ENCODE peak calls at places on chromosomes 5 and 9, in four cellular contexts. One of them, this sample, is unnamed.
A peak's percentile ranks its signal among the peaks of the same experiment; 100 is the strongest.

GRCh38 chr5:124599048-124599973 is 147.1 kb downstream of the ZNF608 start:
- DNase-seq in thoracic aorta: no peak
- DNase-seq in AG10803: peak; percentile 72
- DNase-seq in MCF 10A: peak; percentile 45
- DNase-seq in this sample: peak; percentile 36

GRCh38 chr9:123335227-123335985 is 20.6 kb upstream of the CRB2 start:
- DNase-seq in thoracic aorta: no peak
- DNase-seq in AG10803: peak; percentile 86
- DNase-seq in MCF 10A: no peak
- DNase-seq in this sample: no peak

GRCh38 chr9:108117775-108118174 is 628.2 kb upstream of the KLF4 start:
- DNase-seq in thoracic aorta: no peak
- DNase-seq in AG10803: peak; percentile 16
- DNase-seq in MCF 10A: no peak
- DNase-seq in this sample: no peak

GRCh38 chr9:137178201-137178938 is 6.5 kb upstream of the TMEM210 start:
- DNase-seq in thoracic aorta: no peak
- DNase-seq in AG10803: no peak
- DNase-seq in MCF 10A: no peak
- DNase-seq in this sample: no peak

GRCh38 chr5:170313344-170313743 is 15.8 kb upstream of the LCP2 start:
- DNase-seq in thoracic aorta: no peak
- DNase-seq in AG10803: no peak
- DNase-seq in MCF 10A: no peak
- DNase-seq in this sample: no peak

GRCh38 chr9:28782630-28783029 is 1209.3 kb upstream of the C9orf72 start:
- DNase-seq in thoracic aorta: no peak
- DNase-seq in AG10803: no peak
- DNase-seq in MCF 10A: peak; percentile 84
- DNase-seq in this sample: no peak

GRCh38 chr9:3931058-3931457 is 368.8 kb downstream of the GLIS3 start:
- DNase-seq in thoracic aorta: no peak
- DNase-seq in AG10803: no peak
- DNase-seq in MCF 10A: no peak
- DNase-seq in this sample: no peak

GRCh38 chr9:124256517-124257069 is 1.2 kb upstream of the NEK6 start:
- DNase-seq in thoracic aorta: no peak
- DNase-seq in AG10803: peak; percentile 95
- DNase-seq in MCF 10A: peak; percentile 50
- DNase-seq in this sample: no peak

GRCh38 chr5:138370537-138370936 is 18.1 kb downstream of the KDM3B start:
- DNase-seq in thoracic aorta: no peak
- DNase-seq in AG10803: peak; percentile 54
- DNase-seq in MCF 10A: no peak
- DNase-seq in this sample: no peak

GRCh38 chr9:95336281-95336680 is 18.8 kb upstream of the FANCC start:
- DNase-seq in thoracic aorta: no peak
- DNase-seq in AG10803: no peak
- DNase-seq in MCF 10A: no peak
- DNase-seq in this sample: no peak

GRCh38 chr5:75729321-75729720 is 12.1 kb upstream of the POC5 start:
- DNase-seq in thoracic aorta: no peak
- DNase-seq in AG10803: no peak
- DNase-seq in MCF 10A: no peak
- DNase-seq in this sample: peak; percentile 42

GRCh38 chr9:83116026-83116425 is 53.1 kb upstream of the RASEF start:
- DNase-seq in thoracic aorta: no peak
- DNase-seq in AG10803: no peak
- DNase-seq in MCF 10A: no peak
- DNase-seq in this sample: no peak

GRCh38 chr5:165616550-165617430 is 2111.4 kb downstream of the MAT2B start:
- DNase-seq in thoracic aorta: no peak
- DNase-seq in AG10803: no peak
- DNase-seq in MCF 10A: peak; percentile 74
- DNase-seq in this sample: no peak

GRCh38 chr5:31854625-31855526 is 215.9 kb downstream of the PDZD2 start:
- DNase-seq in thoracic aorta: no peak
- DNase-seq in AG10803: peak; percentile 3
- DNase-seq in MCF 10A: peak; percentile 69
- DNase-seq in this sample: no peak

GRCh38 chr5:150836064-150836463 is 10.3 kb upstream of the IRGM start:
- DNase-seq in thoracic aorta: no peak
- DNase-seq in AG10803: no peak
- DNase-seq in MCF 10A: no peak
- DNase-seq in this sample: no peak

GRCh38 chr5:107670927-107671741 is at the start of gene EFNA5:
- DNase-seq in thoracic aorta: no peak
- DNase-seq in AG10803: peak; percentile 33
- DNase-seq in MCF 10A: peak; percentile 57
- DNase-seq in this sample: peak; percentile 64

GRCh38 chr5:102589661-102590060 is 90.9 kb upstream of the SLCO6A1 start:
- DNase-seq in thoracic aorta: no peak
- DNase-seq in AG10803: peak; percentile 37
- DNase-seq in MCF 10A: peak; percentile 18
- DNase-seq in this sample: no peak

GRCh38 chr5:132142459-132142858 is 68.9 kb downstream of the CSF2 start:
- DNase-seq in thoracic aorta: no peak
- DNase-seq in AG10803: no peak
- DNase-seq in MCF 10A: no peak
- DNase-seq in this sample: no peak

GRCh38 chr5:7261049-7261448 is 134.9 kb upstream of the ADCY2 start:
- DNase-seq in thoracic aorta: no peak
- DNase-seq in AG10803: peak; percentile 59
- DNase-seq in MCF 10A: peak; percentile 25
- DNase-seq in this sample: peak; percentile 27

GRCh38 chr5:16417392-16418074 is 48.1 kb downstream of the ZNF622 start:
- DNase-seq in thoracic aorta: no peak
- DNase-seq in AG10803: no peak
- DNase-seq in MCF 10A: no peak
- DNase-seq in this sample: no peak

GRCh38 chr9:33170464-33171156 is 3.5 kb upstream of the B4GALT1 start:
- DNase-seq in thoracic aorta: no peak
- DNase-seq in AG10803: no peak
- DNase-seq in MCF 10A: peak; percentile 84
- DNase-seq in this sample: peak; percentile 57

GRCh38 chr9:129590466-129590865 is 30.4 kb downstream of the C9orf50 start:
- DNase-seq in thoracic aorta: no peak
- DNase-seq in AG10803: no peak
- DNase-seq in MCF 10A: no peak
- DNase-seq in this sample: no peak

GRCh38 chr9:105024529-105024928 is 96.6 kb upstream of the ABCA1 start:
- DNase-seq in thoracic aorta: no peak
- DNase-seq in AG10803: no peak
- DNase-seq in MCF 10A: no peak
- DNase-seq in this sample: no peak

GRCh38 chr9:129432671-129433154 is 188.2 kb downstream of the C9orf50 start:
- DNase-seq in thoracic aorta: no peak
- DNase-seq in AG10803: no peak
- DNase-seq in MCF 10A: no peak
- DNase-seq in this sample: no peak

GRCh38 chr9:95087659-95088242 is 229.8 kb downstream of the FANCC start:
- DNase-seq in thoracic aorta: no peak
- DNase-seq in AG10803: no peak
- DNase-seq in MCF 10A: peak; percentile 60
- DNase-seq in this sample: no peak

GRCh38 chr5:32707394-32707997 is 3.6 kb upstream of the NPR3 start:
- DNase-seq in thoracic aorta: no peak
- DNase-seq in AG10803: peak; percentile 47
- DNase-seq in MCF 10A: peak; percentile 50
- DNase-seq in this sample: no peak

GRCh38 chr9:35579130-35579529 is 25.9 kb upstream of the TESK1 start:
- DNase-seq in thoracic aorta: no peak
- DNase-seq in AG10803: no peak
- DNase-seq in MCF 10A: no peak
- DNase-seq in this sample: no peak

GRCh38 chr5:62206150-62206829 is 99.7 kb upstream of the KIF2A start:
- DNase-seq in thoracic aorta: no peak
- DNase-seq in AG10803: peak; percentile 26
- DNase-seq in MCF 10A: peak; percentile 8
- DNase-seq in this sample: no peak

GRCh38 chr5:68432682-68433081 is 217.1 kb downstream of the PIK3R1 start:
- DNase-seq in thoracic aorta: no peak
- DNase-seq in AG10803: no peak
- DNase-seq in MCF 10A: peak; percentile 38
- DNase-seq in this sample: no peak

GRCh38 chr9:2481216-2481615 is 140.4 kb upstream of the VLDLR start:
- DNase-seq in thoracic aorta: no peak
- DNase-seq in AG10803: no peak
- DNase-seq in MCF 10A: no peak
- DNase-seq in this sample: no peak

GRCh38 chr9:18504707-18505106 is 30.8 kb downstream of the ADAMTSL1 start:
- DNase-seq in thoracic aorta: no peak
- DNase-seq in AG10803: no peak
- DNase-seq in MCF 10A: no peak
- DNase-seq in this sample: no peak

GRCh38 chr5:39709032-39709431 is 284.3 kb upstream of the DAB2 start:
- DNase-seq in thoracic aorta: no peak
- DNase-seq in AG10803: no peak
- DNase-seq in MCF 10A: no peak
- DNase-seq in this sample: no peak

GRCh38 chr9:93465853-93466252 is 12.5 kb upstream of the FAM120AOS start:
- DNase-seq in thoracic aorta: no peak
- DNase-seq in AG10803: no peak
- DNase-seq in MCF 10A: no peak
- DNase-seq in this sample: no peak